ENCODE peak calls at places on chromosomes 16 and 17, in six cellular contexts. N is IMR-90, R is H9, V is mesenchymal stem cell, P is neuronal stem cell, X is trophoblast cell. B is an unnamed sample.

GRCh38 chr16:56777533-56777932 is 47.6 kb downstream of the NUP93 start:
- DNase-seq in X (no peak), R (no peak), N (no peak), V (no peak), P (no peak), B (no peak)

GRCh38 chr17:63476857-63477470 is at the start of gene ACE:
- DNase-seq in P (no peak), N (peak), R (peak), V (peak), X (no peak), B (peak)

GRCh38 chr16:20870122-20870521 is 30.0 kb downstream of the DCUN1D3 start:
- DNase-seq in X (no peak), V (no peak), R (no peak), N (no peak), P (no peak), B (no peak)

GRCh38 chr17:39551879-39552278 is 55.8 kb downstream of the NEUROD2 start:
- DNase-seq in R (no peak), X (no peak), N (peak), P (no peak), V (no peak), B (no peak)

GRCh38 chr17:45794840-45795239 is 10.7 kb downstream of the CRHR1 start:
- DNase-seq in X (no peak), R (peak), V (no peak), P (no peak), N (no peak), B (no peak)

GRCh38 chr17:62927083-62927482 is 39.0 kb upstream of the TANC2 start:
- DNase-seq in R (no peak), N (no peak), X (no peak), V (no peak), P (no peak), B (no peak)

GRCh38 chr16:77732241-77732946 is 10.1 kb downstream of the NUDT7 start:
- DNase-seq in R (no peak), P (no peak), X (no peak), V (peak), N (peak), B (no peak)

GRCh38 chr16:75653926-75654325 is 6.4 kb downstream of the TERF2IP start:
- DNase-seq in P (no peak), N (peak), V (no peak), X (no peak), R (no peak), B (no peak)

GRCh38 chr17:2598166-2598565 is 4.7 kb downstream of the PAFAH1B1 start:
- DNase-seq in V (peak), R (no peak), X (no peak), N (peak), P (no peak), B (no peak)

GRCh38 chr16:75695708-75696107 is 5.6 kb downstream of the DUXB start:
- DNase-seq in V (no peak), X (no peak), P (no peak), R (no peak), N (no peak), B (no peak)

GRCh38 chr17:15908378-15908777 is 36.6 kb upstream of the ADORA2B start:
- DNase-seq in V (no peak), N (no peak), R (no peak), P (no peak), X (no peak), B (no peak)

GRCh38 chr16:54285414-54286066 is 1.0 kb downstream of the IRX3 start:
- DNase-seq in V (no peak), R (peak), X (no peak), N (no peak), P (peak), B (no peak)

GRCh38 chr16:52825882-52826281 is 226.8 kb downstream of the CHD9NB start:
- DNase-seq in R (no peak), P (no peak), X (no peak), V (peak), N (no peak), B (no peak)

GRCh38 chr16:66508261-66508913 is 41.5 kb downstream of the TK2 start:
- DNase-seq in V (no peak), P (no peak), N (no peak), X (no peak), R (no peak), B (no peak)

GRCh38 chr17:6700948-6701307 is 12.2 kb downstream of the SLC13A5 start:
- DNase-seq in N (no peak), V (no peak), R (no peak), X (no peak), P (no peak), B (no peak)

GRCh38 chr16:19884611-19885455 is at the start of gene GPRC5B:
- DNase-seq in N (peak), R (peak), X (peak), V (peak), P (no peak), B (no peak)

GRCh38 chr17:57861000-57861736 is 11.3 kb upstream of the MRPS23 start:
- DNase-seq in N (peak), P (no peak), R (peak), V (peak), X (no peak), B (peak)

GRCh38 chr16:64150193-64150592 is 971.7 kb downstream of the CDH11 start:
- DNase-seq in P (no peak), V (no peak), N (peak), X (no peak), R (no peak), B (no peak)

GRCh38 chr16:53992057-53992378 is 288.1 kb downstream of the FTO start:
- DNase-seq in V (no peak), N (no peak), R (no peak), X (no peak), P (no peak), B (no peak)

GRCh38 chr16:73149329-73149728 is 101.4 kb upstream of the ZFHX3 start:
- DNase-seq in N (no peak), R (no peak), V (no peak), X (no peak), P (no peak), B (no peak)

GRCh38 chr17:9421525-9421924 is 154.1 kb downstream of the STX8 start:
- DNase-seq in P (no peak), X (no peak), N (no peak), V (no peak), R (no peak), B (no peak)

GRCh38 chr16:14057878-14058382 is 13.2 kb upstream of the MRTFB start:
- DNase-seq in X (no peak), V (no peak), N (no peak), P (no peak), R (no peak), B (no peak)

GRCh38 chr16:27436065-27436464 is 34.1 kb downstream of the IL21R start:
- DNase-seq in P (no peak), X (no peak), R (peak), V (no peak), N (no peak), B (peak)

GRCh38 chr17:42950044-42950783 is 14.0 kb downstream of the AARSD1 start:
- DNase-seq in V (peak), P (no peak), R (no peak), N (peak), X (no peak), B (no peak)

GRCh38 chr17:32746698-32747097 is 130.2 kb downstream of the MYO1D start:
- DNase-seq in X (peak), R (no peak), N (peak), V (peak), P (no peak), B (no peak)

GRCh38 chr17:75874323-75875181 is 3.8 kb downstream of the TRIM47 start:
- DNase-seq in N (no peak), X (no peak), R (no peak), V (no peak), P (no peak), B (no peak)

GRCh38 chr17:7282752-7283321 is 1.3 kb downstream of the SLC2A4 start:
- DNase-seq in V (no peak), N (no peak), R (no peak), X (no peak), P (no peak), B (no peak)

GRCh38 chr16:63458842-63459241 is 1422.6 kb upstream of the CDH8 start:
- DNase-seq in P (no peak), V (peak), N (no peak), X (no peak), R (no peak), B (no peak)

GRCh38 chr16:30032083-30032819 is 1.2 kb upstream of the TLCD3B start:
- DNase-seq in R (peak), V (peak), N (peak), X (peak), P (peak), B (peak)

GRCh38 chr16:56101480-56101879 is 89.8 kb upstream of the GNAO1 start:
- DNase-seq in N (no peak), V (no peak), P (no peak), X (no peak), R (no peak), B (no peak)

GRCh38 chr17:79070266-79070880 is 4.3 kb upstream of the ENGASE start:
- DNase-seq in X (no peak), P (no peak), V (no peak), R (no peak), N (no peak), B (no peak)

GRCh38 chr17:57567278-57567677 is 177.8 kb downstream of the CCDC182 start:
- DNase-seq in N (no peak), P (no peak), X (no peak), V (no peak), R (no peak), B (no peak)

GRCh38 chr16:10519929-10520868 is 60.2 kb downstream of the EMP2 start:
- DNase-seq in R (no peak), N (no peak), P (no peak), X (no peak), V (no peak), B (no peak)

GRCh38 chr16:61926766-61927165 is 109.5 kb downstream of the CDH8 start:
- DNase-seq in V (no peak), P (no peak), N (no peak), R (no peak), X (no peak), B (no peak)

GRCh38 chr17:69655902-69656301 is 241.4 kb downstream of the MAP2K6 start:
- DNase-seq in X (no peak), N (no peak), P (no peak), R (no peak), V (no peak), B (no peak)

GRCh38 chr16:78147846-78148535 is 48.5 kb downstream of the WWOX start:
- DNase-seq in X (no peak), V (no peak), N (no peak), P (no peak), R (no peak), B (no peak)

GRCh38 chr16:88687254-88687576 is 908 bp upstream of the SNAI3 start:
- DNase-seq in R (no peak), V (no peak), X (no peak), P (no peak), N (no peak), B (no peak)
- H4K91ac ChIP-seq in R (no peak), V (no peak), X (no peak), P (no peak), N (no peak), B (no peak)

DNA sequence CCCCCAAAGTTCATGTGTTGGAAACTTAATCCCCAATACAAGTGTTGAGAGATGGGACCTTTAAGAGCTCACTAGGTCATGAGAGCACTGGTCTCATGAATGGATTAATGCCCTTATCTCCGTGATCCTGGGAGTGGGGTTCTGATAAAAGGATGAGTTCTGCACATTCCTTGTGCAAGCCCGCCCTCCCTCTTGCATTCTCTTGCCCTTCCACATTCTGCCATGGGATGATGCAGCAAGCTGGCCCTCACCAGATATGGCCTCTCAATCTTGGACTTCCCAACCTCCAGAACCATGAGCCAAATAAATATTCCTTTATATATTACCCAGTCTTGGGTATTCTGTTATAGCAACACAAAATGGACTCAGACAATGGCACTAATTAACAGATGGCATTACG is 14.1 kb downstream of the GLG1 start:
- DNase-seq in R (no peak), X (no peak), V (no peak), P (no peak), N (no peak), B (no peak)
- H4K91ac ChIP-seq in R (no peak), X (no peak), V (no peak), P (no peak), N (no peak), B (no peak)

GRCh38 chr17:17229416-17230098 is 7.4 kb downstream of the FLCN start:
- DNase-seq in R (no peak), V (no peak), N (no peak), P (no peak), X (no peak), B (no peak)
- H4K91ac ChIP-seq in R (no peak), V (no peak), N (no peak), P (no peak), X (no peak), B (no peak)

GRCh38 chr17:1119924-1120323 is 59.9 kb downstream of the ABR start:
- DNase-seq in P (no peak), N (no peak), V (no peak), X (no peak), R (no peak), B (no peak)

GRCh38 chr17:1120596-1121441 is 59.0 kb downstream of the ABR start:
- DNase-seq in X (no peak), P (no peak), R (no peak), N (no peak), V (no peak), B (no peak)

GRCh38 chr17:1112875-1113274 is 66.9 kb downstream of the ABR start:
- DNase-seq in V (peak), R (peak), P (no peak), N (no peak), X (no peak), B (peak)

GRCh38 chr17:1111599-1112443 is 68.0 kb downstream of the ABR start:
- DNase-seq in R (no peak), V (no peak), X (no peak), P (no peak), N (no peak), B (no peak)

DNA sequence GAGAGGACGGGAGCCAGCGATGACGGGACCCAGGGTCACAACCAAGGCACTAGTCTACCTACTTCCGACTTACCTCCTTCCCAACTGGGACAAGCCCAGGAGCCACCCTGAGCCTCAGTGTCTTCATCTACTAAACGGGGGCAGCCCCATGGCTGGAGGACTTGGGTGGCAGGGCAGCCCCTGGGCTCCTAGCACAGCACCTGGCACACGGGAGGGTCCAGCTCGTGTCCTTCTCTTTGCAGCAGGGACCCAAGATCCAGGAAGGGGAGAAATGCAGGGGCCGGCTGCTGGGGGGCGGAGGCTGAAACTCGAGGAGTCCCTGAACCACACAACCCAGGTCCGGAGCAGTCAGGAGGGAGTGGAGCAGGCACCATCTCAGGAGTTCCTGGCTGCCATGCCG is 63.2 kb downstream of the ABR start:
- DNase-seq in X (no peak), N (no peak), P (no peak), V (no peak), R (no peak), B (no peak)
- H4K91ac ChIP-seq in X (no peak), N (no peak), P (no peak), V (peak), R (no peak), B (no peak)

GRCh38 chr16:85856054-85856453 is 42.9 kb upstream of the IRF8 start:
- DNase-seq in V (no peak), P (no peak), N (no peak), R (no peak), X (no peak), B (no peak)
- H4K91ac ChIP-seq in V (no peak), P (no peak), N (no peak), R (no peak), X (no peak), B (no peak)

GRCh38 chr16:81123092-81123852 is 27.1 kb upstream of the GCSH start:
- DNase-seq in V (no peak), R (no peak), N (no peak), X (no peak), P (no peak), B (no peak)

GRCh38 chr16:81130126-81130525 is 33.9 kb upstream of the GCSH start:
- DNase-seq in P (no peak), V (no peak), R (no peak), N (no peak), X (peak), B (no peak)

GRCh38 chr16:81127051-81127450 is 30.9 kb upstream of the GCSH start:
- DNase-seq in N (peak), V (peak), X (peak), R (no peak), P (no peak), B (no peak)

DNA sequence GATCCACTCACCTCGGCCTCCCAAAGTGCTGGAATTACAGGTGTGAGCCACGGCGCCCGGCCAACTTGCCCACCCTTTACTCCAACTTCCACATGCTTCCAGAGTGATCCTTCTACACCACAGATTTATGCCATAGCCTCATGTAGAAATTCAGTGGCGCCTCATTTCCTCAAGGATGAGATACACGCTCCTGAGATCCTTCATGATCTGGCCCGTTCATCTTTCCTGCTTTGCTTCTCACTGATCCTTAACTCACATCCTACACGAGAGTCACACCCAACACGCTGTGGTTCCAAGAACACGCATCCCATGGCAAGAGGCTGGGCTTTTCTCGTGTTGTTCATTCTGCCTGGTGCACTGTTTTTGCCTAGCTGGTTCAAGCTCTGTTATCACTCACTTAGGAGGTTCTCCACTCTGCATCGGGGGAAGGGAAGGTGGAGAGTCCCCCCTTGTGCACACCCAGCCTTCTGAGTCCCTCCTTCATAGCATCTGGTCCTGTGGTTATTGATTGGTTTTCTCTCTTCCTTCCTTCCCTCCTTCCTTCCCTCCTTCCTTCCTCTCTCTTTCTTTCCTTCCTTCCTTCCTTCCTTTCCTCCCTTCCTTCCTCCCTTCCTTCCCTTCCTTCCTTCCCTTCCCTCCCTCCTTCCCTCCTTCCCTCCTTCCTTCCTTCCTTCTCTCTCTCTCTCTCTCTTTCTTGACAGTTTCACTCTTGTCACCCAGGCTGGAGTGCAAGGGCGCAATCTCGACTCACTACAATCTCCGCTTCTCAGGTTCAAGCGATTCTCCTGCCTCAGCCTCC is 32.7 kb upstream of the GCSH start:
- DNase-seq in P (no peak), X (no peak), V (no peak), N (no peak), R (no peak), B (no peak)
- H4K91ac ChIP-seq in P (no peak), X (no peak), V (no peak), N (no peak), R (no peak), B (no peak)

DNA sequence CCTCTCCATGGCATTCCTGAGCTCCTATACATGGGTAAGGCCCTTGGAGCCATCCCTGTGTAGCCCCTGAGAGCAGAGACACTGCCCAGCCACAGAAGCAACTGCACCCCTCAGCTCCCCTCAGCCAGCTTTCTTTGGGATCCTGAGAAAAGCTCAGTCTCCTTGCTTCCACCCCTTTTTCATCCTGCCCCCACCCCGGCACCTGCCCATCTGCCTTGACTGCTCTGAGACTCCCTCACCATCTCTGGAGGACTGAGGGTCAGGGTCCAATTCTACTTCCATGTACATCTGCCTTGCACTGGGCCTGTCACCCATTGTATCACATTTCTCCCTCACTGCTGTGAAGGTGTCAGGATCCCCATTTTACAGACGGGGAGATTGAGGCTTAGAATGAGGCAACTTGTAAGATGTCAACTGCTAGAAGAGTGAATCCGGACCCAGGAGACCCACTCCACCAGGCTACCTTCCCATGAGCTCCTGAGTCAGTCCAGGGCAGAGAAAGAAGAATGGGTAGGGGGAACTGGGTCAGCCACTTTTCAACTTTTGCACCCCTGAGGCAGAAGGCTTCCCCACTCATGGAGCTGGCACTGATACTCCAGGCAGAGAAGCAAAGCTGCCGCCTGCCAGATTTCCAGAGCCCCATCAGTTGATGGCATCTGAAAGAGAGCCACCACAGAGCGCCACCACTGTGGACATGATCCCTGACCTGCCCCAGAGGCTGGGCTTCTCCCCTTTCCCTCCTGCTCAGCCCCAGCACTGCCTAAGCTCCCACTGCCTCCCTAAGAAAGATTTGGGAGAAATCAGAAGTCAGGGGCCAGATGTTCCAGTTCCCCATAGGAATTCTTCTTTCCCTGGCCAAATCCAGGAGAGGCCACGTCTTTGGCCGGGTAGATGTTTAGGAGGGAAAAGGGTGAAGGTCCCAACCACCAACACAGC is 135.4 kb downstream of the TMEM132E start:
- DNase-seq in N (no peak), V (no peak), R (peak), P (no peak), X (no peak), B (no peak)
- H4K91ac ChIP-seq in N (no peak), V (no peak), R (no peak), P (no peak), X (no peak), B (no peak)

GRCh38 chr17:37608369-37609169 is 649 bp downstream of the SYNRG start:
- DNase-seq in X (peak), N (peak), V (peak), P (peak), R (peak), B (peak)
- H4K91ac ChIP-seq in X (peak), N (peak), V (peak), P (no peak), R (no peak), B (no peak)

GRCh38 chr17:82649501-82650261 is 1.4 kb upstream of the WDR45B start:
- DNase-seq in X (no peak), P (no peak), R (no peak), N (no peak), V (no peak), B (no peak)
- H4K91ac ChIP-seq in X (no peak), P (no peak), R (no peak), N (peak), V (no peak), B (no peak)